ENCODE peak calls at places on chromosomes 11 and 22, in nine cellular contexts. M is naive thymus-derived CD8-positive, alpha-beta T cell; H is colonic mucosa; L is effector memory CD4-positive, alpha-beta T cell; C is DMS153; Y is stimulated activated CD4-positive, alpha-beta T cell treated with anti-CD3 and anti-CD28 coated beads, Interleukin-1b, Interleukin-23, amount 100 ng/mL, for 1 hour; J is EH; N is NCI-H1694 treated with DMSO at 0.1 percent for 48 hours; F is amygdala. O is an unnamed sample.

GRCh38 chr11:62925308-62925707 is 4.1 kb upstream of the CHRM1 start:
- DNase-seq in M (no peak), H (no peak), L (no peak), C (no peak), Y (no peak), J (no peak), N (no peak), F (no peak), O (no peak)

GRCh38 chr11:96464695-96465307 is 75.0 kb downstream of the JRKL start:
- DNase-seq in M (peak), H (no peak), L (no peak), C (peak), Y (no peak), J (peak), N (peak), F (no peak), O (peak)

GRCh38 chr11:66844496-66845142 is 1.4 kb downstream of the RCE1 start:
- DNase-seq in M (no peak), H (no peak), L (no peak), C (no peak), Y (no peak), J (no peak), N (no peak), F (no peak), O (no peak)

GRCh38 chr11:7204778-7205177 is 46.9 kb upstream of the SYT9 start:
- DNase-seq in M (no peak), H (no peak), L (no peak), C (no peak), Y (no peak), J (peak), N (no peak), F (no peak), O (no peak)

GRCh38 chr11:93852242-93852641 is 1.8 kb upstream of the VSTM5 start:
- DNase-seq in M (no peak), H (no peak), L (no peak), C (no peak), Y (no peak), J (no peak), N (no peak), F (no peak), O (no peak)

GRCh38 chr11:1326435-1327063 is 17.1 kb upstream of the TOLLIP start:
- DNase-seq in M (no peak), H (no peak), L (no peak), C (no peak), Y (no peak), J (peak), N (no peak), F (no peak), O (no peak)

GRCh38 chr11:64263021-64263946 is 12.0 kb downstream of the PLCB3 start:
- DNase-seq in M (no peak), H (no peak), L (no peak), C (no peak), Y (no peak), J (peak), N (no peak), F (no peak), O (no peak)

GRCh38 chr11:63553759-63554158 is 9.4 kb downstream of the PLAAT2 start:
- DNase-seq in M (peak), H (peak), L (peak), C (no peak), Y (no peak), J (peak), N (no peak), F (no peak), O (no peak)

GRCh38 chr22:28898233-28898629 is 14.9 kb downstream of the ZNRF3 start:
- DNase-seq in M (no peak), H (no peak), L (no peak), C (no peak), Y (no peak), J (no peak), N (no peak), F (no peak), O (no peak)

GRCh38 chr11:113529606-113530005 is 54.4 kb upstream of the DRD2 start:
- DNase-seq in M (no peak), H (no peak), L (no peak), C (no peak), Y (no peak), J (no peak), N (no peak), F (no peak), O (peak)

GRCh38 chr11:122044086-122044485 is 71.9 kb downstream of the BLID start:
- DNase-seq in M (no peak), H (no peak), L (no peak), C (no peak), Y (no peak), J (peak), N (no peak), F (no peak), O (no peak)

GRCh38 chr11:48170840-48171233 is 45.8 kb upstream of the OR4B1 start:
- DNase-seq in M (peak), H (no peak), L (no peak), C (no peak), Y (no peak), J (peak), N (no peak), F (no peak), O (no peak)